ENCODE peak calls at places on chromosome 13, in seven cellular contexts. I, A, Q, R, T, W and N are unnamed samples.
A peak's percentile ranks its signal among the peaks of the same experiment; 100 is the strongest.

GRCh38 chr13:90526711-90527110 is 820.8 kb upstream of the MIR17HG start:
- DNase-seq in R (no peak), T (no peak), I (no peak), W (no peak), Q (no peak), A (no peak), N (no peak)

GRCh38 chr13:113407103-113407530 is 43.2 kb upstream of the GRTP1 start:
- DNase-seq in A (no peak), W (no peak), Q (no peak), R (no peak), T (no peak), I (no peak), N (no peak)

GRCh38 chr13:57633141-57633949 is 1.8 kb downstream of the PCDH17 start:
- DNase-seq in R (no peak), T (peak; percentile 58), I (peak; percentile 2), Q (no peak), W (no peak), A (no peak), N (peak; percentile 29)

GRCh38 chr13:86585826-86586225 is 786.6 kb upstream of the SLITRK6 start:
- DNase-seq in I (no peak), W (no peak), Q (no peak), R (peak; percentile 93), A (no peak), T (no peak), N (peak; percentile 78)

GRCh38 chr13:22162889-22163288 is 492.0 kb downstream of the FGF9 start:
- DNase-seq in Q (no peak), T (no peak), W (no peak), I (no peak), R (no peak), A (no peak), N (no peak)

GRCh38 chr13:34731486-34731885 is 210.6 kb upstream of the NBEA start:
- DNase-seq in I (no peak), Q (no peak), W (no peak), T (no peak), R (no peak), A (no peak), N (no peak)

GRCh38 chr13:21556051-21556450 is 47.9 kb downstream of the MICU2 start:
- DNase-seq in Q (no peak), T (no peak), W (no peak), A (no peak), R (no peak), I (no peak), N (no peak)

GRCh38 chr13:30804474-30804873 is 69.1 kb downstream of the ALOX5AP start:
- DNase-seq in A (no peak), T (no peak), I (no peak), W (no peak), Q (no peak), R (no peak), N (no peak)

GRCh38 chr13:29976535-29976934 is 126.1 kb upstream of the UBL3 start:
- DNase-seq in A (no peak), I (no peak), Q (no peak), R (no peak), W (no peak), T (no peak), N (no peak)

GRCh38 chr13:80339841-80340642 is 884 bp downstream of the SPRY2 start:
- DNase-seq in I (peak; percentile 18), Q (no peak), A (no peak), T (no peak), R (peak; percentile 42), W (no peak), N (peak; percentile 39)

GRCh38 chr13:73057284-73058025 is 1.4 kb upstream of the KLF5 start:
- DNase-seq in Q (no peak), W (no peak), I (no peak), R (no peak), T (no peak), A (no peak), N (no peak)

GRCh38 chr13:113670541-113670940 is 3.5 kb downstream of the GRK1 start:
- DNase-seq in T (no peak), R (no peak), Q (no peak), A (no peak), W (no peak), I (no peak), N (no peak)